ENCODE peak calls at places on chromosomes 5 and 9, in nine cellular contexts. H is mammary epithelial cell; Z is CD8-positive, alpha-beta memory T cell; N is colonic mucosa; V is H9; T is heart left ventricle; A is left ventricle myocardium inferior; Y is tibial nerve; Q is NT2/D1. G is an unnamed sample. For H3K4me1, the result is how much of the 10 kb centered on the place peaks cover.

GRCh38 chr5:145198871-145199270 is 636.3 kb downstream of the PRELID2 start:
- DNase-seq in V (no peak), H (no peak), Z (no peak), N (no peak), A (no peak), Q (no peak), T (no peak), Y (no peak), G (no peak)

GRCh38 chr9:94853887-94854286 is 127.4 kb downstream of the AOPEP start:
- DNase-seq in Z (no peak), V (no peak), A (no peak), T (no peak), N (no peak), Y (no peak), H (peak), Q (no peak), G (no peak)

GRCh38 chr9:99012957-99013512 is 69.3 kb downstream of the COL15A1 start:
- DNase-seq in N (peak), Z (no peak), Y (no peak), V (no peak), A (no peak), H (no peak), Q (no peak), T (no peak), G (no peak)

GRCh38 chr5:175133185-175133584 is 310.8 kb downstream of the DRD1 start:
- DNase-seq in H (no peak), V (no peak), Q (no peak), A (no peak), Y (no peak), T (no peak), N (no peak), Z (no peak), G (no peak)

GRCh38 chr9:6567140-6567591 is 78.4 kb downstream of the GLDC start:
- DNase-seq in A (no peak), N (no peak), Q (no peak), V (no peak), Y (no peak), T (no peak), H (peak), Z (no peak), G (no peak)

GRCh38 chr5:139954462-139954861 is 88.6 kb downstream of the NRG2 start:
- DNase-seq in Y (no peak), Q (no peak), V (no peak), T (no peak), N (no peak), H (no peak), Z (no peak), A (no peak), G (no peak)

GRCh38 chr5:138726848-138727247 is 26.4 kb upstream of the CTNNA1 start:
- DNase-seq in H (no peak), N (no peak), Y (no peak), V (no peak), T (no peak), Q (no peak), Z (no peak), A (no peak), G (no peak)

GRCh38 chr5:139636207-139636792 is 11.8 kb upstream of the CXXC5 start:
- DNase-seq in H (peak), T (no peak), Y (no peak), Z (peak), N (peak), A (no peak), Q (no peak), V (no peak), G (peak)

GRCh38 chr5:2996248-2996647 is 244.8 kb upstream of the IRX2 start:
- DNase-seq in Q (no peak), N (no peak), Y (no peak), V (no peak), T (no peak), Z (no peak), H (no peak), A (no peak), G (no peak)

GRCh38 chr9:107487521-107488399 is 1.8 kb downstream of the KLF4 start:
- DNase-seq in V (peak), H (no peak), Q (no peak), Y (peak), A (peak), Z (no peak), T (peak), N (peak), G (peak)

GRCh38 chr5:33929925-33930690 is 6.1 kb upstream of the RXFP3 start:
- DNase-seq in A (no peak), N (no peak), Q (no peak), H (peak), Z (no peak), Y (no peak), V (no peak), T (no peak), G (no peak)

GRCh38 chr5:124652514-124652819 is 94.0 kb downstream of the ZNF608 start:
- DNase-seq in A (no peak), Q (no peak), V (no peak), T (no peak), Z (no peak), N (no peak), Y (no peak), H (no peak), G (no peak)

GRCh38 chr5:124649548-124650501 is 96.6 kb downstream of the ZNF608 start:
- DNase-seq in H (peak), A (peak), V (no peak), Y (peak), Z (peak), T (peak), Q (no peak), N (peak), G (no peak)

GRCh38 chr5:124650960-124651662 is 95.3 kb downstream of the ZNF608 start:
- DNase-seq in A (no peak), V (no peak), Z (no peak), T (no peak), Y (no peak), Q (no peak), N (no peak), H (no peak), G (no peak)

GRCh38 chr5:124652892-124653441 is 93.5 kb downstream of the ZNF608 start:
- DNase-seq in Z (no peak), N (no peak), Q (no peak), H (no peak), A (no peak), V (no peak), T (no peak), Y (no peak), G (no peak)

GRCh38 chr5:124651663-124652513 is 94.6 kb downstream of the ZNF608 start:
- DNase-seq in Z (no peak), Y (peak), V (peak), Q (no peak), A (peak), T (peak), N (peak), H (peak), G (peak)
- H3K4me1 ChIP-seq in Z (under half), Y (half or more), V (under half), Q (under half), A (half or more), T (half or more), N (under half), H (half or more), G (under half)

DNA sequence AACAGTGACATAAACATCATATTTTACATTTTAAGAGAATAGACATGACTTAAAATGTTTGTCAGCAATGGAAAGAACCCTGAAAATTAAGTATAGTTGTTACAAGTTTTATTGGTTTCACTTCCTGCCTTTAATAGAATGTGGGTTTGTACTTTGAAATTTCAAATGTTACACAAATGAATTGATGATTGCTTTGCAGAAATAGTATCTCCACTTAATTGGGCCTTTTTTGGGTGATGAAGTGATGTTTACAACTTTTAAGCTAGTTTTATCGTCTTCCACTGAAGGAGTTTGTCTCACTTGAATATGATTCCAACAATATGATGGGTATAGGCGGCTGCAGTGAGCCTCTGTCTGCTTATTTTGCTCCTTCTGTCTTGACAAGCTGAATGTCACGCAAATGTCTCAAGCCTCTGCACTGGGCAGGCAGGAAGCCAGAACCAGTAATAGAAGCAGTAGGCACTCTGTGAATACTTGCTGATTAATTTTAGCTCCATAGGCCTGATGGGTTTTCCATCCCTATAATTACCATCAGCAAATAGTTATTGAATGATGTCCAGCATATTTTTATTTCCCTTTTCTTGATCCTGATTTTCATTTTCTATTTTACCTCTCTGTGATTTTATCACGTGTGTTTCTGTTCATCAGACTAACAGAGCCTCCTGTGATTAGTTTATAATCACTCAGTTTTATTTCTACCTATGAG is 10.6 kb upstream of the NR3C1 start:
- DNase-seq in Z (no peak), Y (no peak), Q (no peak), N (no peak), V (no peak), A (peak), T (peak), H (no peak), G (no peak)
- H3K4me1 ChIP-seq in Z (under half), Y (under half), Q (under half), N (under half), V (under half), A (under half), T (under half), H (under half), G (under half)

DNA sequence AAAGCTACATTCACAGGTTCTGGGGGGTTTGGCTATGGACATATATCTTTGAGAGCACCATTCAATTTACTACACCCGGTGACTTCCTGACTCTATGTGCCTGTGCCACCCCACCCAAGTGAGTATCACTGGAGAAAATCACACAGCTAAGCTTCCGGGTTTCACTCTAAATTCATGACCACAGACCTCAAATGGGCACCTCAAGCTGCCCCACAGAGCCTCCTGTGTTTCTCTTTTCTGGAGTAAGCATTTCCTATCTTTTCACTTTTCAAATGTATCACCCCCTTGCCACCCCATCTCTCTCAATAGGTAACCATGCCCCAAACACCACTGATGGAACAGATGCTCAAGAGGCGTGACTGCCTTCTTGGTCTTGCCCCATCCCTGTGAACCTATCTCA is 49.2 kb upstream of the NEK6 start:
- DNase-seq in T (no peak), H (no peak), V (no peak), Z (no peak), Q (no peak), Y (no peak), A (no peak), N (no peak), G (no peak)
- H3K4me1 ChIP-seq in T (under half), H (under half), V (under half), Z (under half), Q (under half), Y (under half), A (under half), N (under half), G (under half)

DNA sequence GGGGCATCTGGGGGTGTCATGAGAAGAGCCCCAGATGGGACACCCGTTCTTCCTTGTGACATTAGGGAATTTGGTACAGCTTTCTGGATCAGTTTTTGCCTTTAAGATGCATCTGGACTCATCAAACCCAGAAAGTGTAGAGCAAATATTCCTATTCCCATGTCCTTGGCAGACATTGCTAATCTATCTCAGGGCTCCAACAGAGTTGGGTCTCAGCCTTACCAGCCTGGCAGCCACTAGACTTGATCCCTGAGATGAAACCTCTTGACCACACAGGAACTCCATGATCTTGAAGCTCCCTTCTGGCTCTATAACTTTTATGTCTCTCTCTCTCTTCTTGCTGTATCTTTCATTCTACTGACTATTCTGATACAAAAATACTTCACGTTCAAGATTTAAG is 35.7 kb downstream of the ERGIC1 start:
- DNase-seq in Z (no peak), N (no peak), T (no peak), V (no peak), Y (no peak), A (no peak), H (no peak), Q (no peak), G (no peak)
- H3K4me1 ChIP-seq in Z (under half), N (under half), T (half or more), V (under half), Y (half or more), A (half or more), H (half or more), Q (under half), G (under half)

GRCh38 chr5:80225954-80226353 is 29.9 kb downstream of the SERINC5 start:
- DNase-seq in H (no peak), Q (no peak), N (no peak), Y (no peak), T (no peak), A (no peak), V (no peak), Z (no peak), G (no peak)
- H3K4me1 ChIP-seq in H (under half), Q (under half), N (under half), Y (under half), T (under half), A (under half), V (under half), Z (under half), G (under half)

GRCh38 chr9:72929542-72929941 is 23.3 kb downstream of the ALDH1A1 start:
- DNase-seq in Y (no peak), N (no peak), Q (no peak), V (no peak), T (no peak), A (no peak), Z (no peak), H (no peak), G (no peak)
- H3K4me1 ChIP-seq in Y (under half), N (under half), Q (under half), V (under half), T (under half), A (under half), Z (under half), H (under half), G (under half)

GRCh38 chr9:110206388-110206787 is 1.6 kb downstream of the C9orf152 start:
- DNase-seq in Y (no peak), Q (no peak), A (no peak), T (no peak), H (no peak), Z (no peak), N (peak), V (no peak), G (no peak)
- H3K4me1 ChIP-seq in Y (under half), Q (under half), A (under half), T (under half), H (under half), Z (under half), N (under half), V (under half), G (under half)

GRCh38 chr5:111742166-111742565 is 14.8 kb downstream of the NREP start:
- DNase-seq in Q (no peak), T (no peak), Z (no peak), Y (no peak), A (no peak), H (no peak), V (no peak), N (no peak), G (no peak)
- H3K4me1 ChIP-seq in Q (under half), T (under half), Z (under half), Y (under half), A (half or more), H (under half), V (under half), N (under half), G (under half)